ENCODE peak calls at places on chromosomes 1 and 21, in eight cellular contexts. W, L, R, N, U, H, V and Z are unnamed samples.

GRCh38 chr21:45366931-45367401 is 38.0 kb upstream of the COL18A1 start:
- DNase-seq in W (no peak), L (peak; percentile 85), R (no peak), N (peak; percentile 99), U (peak; percentile 97), H (no peak), V (no peak), Z (peak; percentile 69)

GRCh38 chr1:208010487-208011079 is 99.7 kb upstream of the CD34 start:
- DNase-seq in W (no peak), L (no peak), R (no peak), N (no peak), U (no peak), H (no peak), V (no peak), Z (no peak)

GRCh38 chr1:230899845-230900251 is 31.5 kb upstream of the C1orf198 start:
- DNase-seq in W (no peak), L (no peak), R (no peak), N (no peak), U (no peak), H (no peak), V (peak; percentile 61), Z (peak; percentile 48)

GRCh38 chr1:19311503-19311930 is 427 bp downstream of the AKR7A2 start:
- DNase-seq in W (no peak), L (no peak), R (no peak), N (no peak), U (peak; percentile 20), H (peak; percentile 51), V (no peak), Z (no peak)

GRCh38 chr1:227273557-227273956 is 44.7 kb downstream of the CDC42BPA start:
- DNase-seq in W (no peak), L (no peak), R (no peak), N (peak; percentile 42), U (peak; percentile 15), H (peak; percentile 29), V (no peak), Z (no peak)

GRCh38 chr1:66048011-66048410 is 255.3 kb downstream of the PDE4B start:
- DNase-seq in W (no peak), L (no peak), R (no peak), N (peak; percentile 17), U (no peak), H (no peak), V (no peak), Z (no peak)

GRCh38 chr1:70440642-70441391 is 29.7 kb downstream of the CTH start:
- DNase-seq in W (no peak), L (no peak), R (no peak), N (no peak), U (no peak), H (no peak), V (no peak), Z (no peak)

GRCh38 chr1:100400332-100400933 is 48.1 kb downstream of the CDC14A start:
- DNase-seq in W (no peak), L (peak; percentile 66), R (peak; percentile 15), N (peak; percentile 62), U (no peak), H (peak; percentile 82), V (no peak), Z (no peak)

GRCh38 chr1:87103099-87103498 is 188.7 kb downstream of the HS2ST1 start:
- DNase-seq in W (no peak), L (no peak), R (no peak), N (no peak), U (no peak), H (no peak), V (no peak), Z (no peak)

GRCh38 chr1:182408435-182409070 is 8.1 kb upstream of the TEDDM1 start:
- DNase-seq in W (no peak), L (no peak), R (no peak), N (no peak), U (no peak), H (no peak), V (no peak), Z (no peak)

GRCh38 chr1:229068266-229069043 is 202.5 kb upstream of the RAB4A start:
- DNase-seq in W (no peak), L (peak; percentile 68), R (no peak), N (peak; percentile 43), U (no peak), H (no peak), V (no peak), Z (no peak)

GRCh38 chr1:154969741-154970452 is 650 bp downstream of the SHC1 start:
- DNase-seq in W (no peak), L (peak; percentile 78), R (no peak), N (peak; percentile 17), U (no peak), H (no peak), V (no peak), Z (no peak)

GRCh38 chr21:15692711-15693110 is 37.1 kb upstream of the USP25 start:
- DNase-seq in W (no peak), L (no peak), R (no peak), N (peak; percentile 46), U (no peak), H (no peak), V (no peak), Z (no peak)

GRCh38 chr1:204975568-204976235 is 67.3 kb upstream of the CNTN2 start:
- DNase-seq in W (no peak), L (no peak), R (peak; percentile 25), N (peak; percentile 45), U (peak; percentile 84), H (peak; percentile 64), V (no peak), Z (peak; percentile 4)

GRCh38 chr1:247212914-247213617 is 41.2 kb upstream of the ZNF124 start:
- DNase-seq in W (no peak), L (no peak), R (no peak), N (no peak), U (no peak), H (no peak), V (no peak), Z (no peak)

GRCh38 chr1:204084247-204084772 is 11.4 kb downstream of the SOX13 start:
- DNase-seq in W (no peak), L (peak; percentile 46), R (no peak), N (no peak), U (no peak), H (no peak), V (no peak), Z (no peak)

GRCh38 chr1:3919706-3920105 is 19.6 kb upstream of the C1orf174 start:
- DNase-seq in W (no peak), L (no peak), R (no peak), N (no peak), U (no peak), H (peak; percentile 10), V (no peak), Z (no peak)

GRCh38 chr1:30409476-30410152 is 313.8 kb downstream of the MATN1 start:
- DNase-seq in W (no peak), L (no peak), R (no peak), N (no peak), U (no peak), H (no peak), V (no peak), Z (no peak)

GRCh38 chr1:15261155-15262002 is 14.4 kb downstream of the FHAD1 start:
- DNase-seq in W (no peak), L (peak; percentile 69), R (no peak), N (peak; percentile 87), U (no peak), H (peak; percentile 28), V (no peak), Z (no peak)

GRCh38 chr21:33299181-33299752 is 25.5 kb upstream of the IFNAR1 start:
- DNase-seq in W (no peak), L (no peak), R (peak; percentile 11), N (peak; percentile 60), U (no peak), H (peak; percentile 72), V (no peak), Z (no peak)

GRCh38 chr1:1308756-1309524 is 543 bp downstream of the PUSL1 start:
- DNase-seq in W (no peak), L (no peak), R (no peak), N (no peak), U (no peak), H (peak; percentile 34), V (no peak), Z (no peak)

GRCh38 chr21:43827015-43827611 is 37.7 kb downstream of the RRP1 start:
- DNase-seq in W (peak; percentile 37), L (no peak), R (no peak), N (peak; percentile 19), U (no peak), H (no peak), V (no peak), Z (peak; percentile 9)

GRCh38 chr21:44927587-44928461 is 7.1 kb upstream of the ITGB2 start:
- DNase-seq in W (no peak), L (peak; percentile 82), R (peak; percentile 76), N (no peak), U (peak; percentile 73), H (peak; percentile 94), V (no peak), Z (no peak)

GRCh38 chr1:64986903-64987871 is 20.8 kb upstream of the JAK1 start:
- DNase-seq in W (no peak), L (no peak), R (no peak), N (peak; percentile 49), U (no peak), H (no peak), V (no peak), Z (no peak)

GRCh38 chr1:38741341-38741740 is 118.2 kb downstream of the RRAGC start:
- DNase-seq in W (no peak), L (peak; percentile 79), R (no peak), N (no peak), U (no peak), H (no peak), V (no peak), Z (no peak)

GRCh38 chr1:17573518-17574041 is 34.1 kb downstream of the ARHGEF10L start:
- DNase-seq in W (peak; percentile 20), L (peak; percentile 76), R (no peak), N (no peak), U (no peak), H (no peak), V (no peak), Z (no peak)

GRCh38 chr1:247848346-247848745 is 6.7 kb upstream of the OR11L1 start:
- DNase-seq in W (no peak), L (no peak), R (no peak), N (no peak), U (no peak), H (no peak), V (no peak), Z (no peak)

GRCh38 chr1:159999204-159999603 is 32.6 kb downstream of the PIGM start:
- DNase-seq in W (no peak), L (no peak), R (no peak), N (no peak), U (no peak), H (no peak), V (no peak), Z (no peak)